ENCODE peak calls at places on chromosomes 6 and 20, in four cellular contexts. L, J, U and C are unnamed samples.
A peak's percentile ranks its signal among the peaks of the same experiment; 100 is the strongest.

GRCh38 chr6:150212745-150213144 is 69.9 kb downstream of the PPP1R14C start:
- DNase-seq in L (no peak), J (no peak), U (no peak), C (no peak)

GRCh38 chr6:159729598-159729997 is 2.3 kb downstream of the WTAP start:
- DNase-seq in L (no peak), J (no peak), U (no peak), C (no peak)

GRCh38 chr6:134132494-134133141 is 80.2 kb upstream of the SLC2A12 start:
- DNase-seq in L (no peak), J (no peak), U (no peak), C (no peak)

GRCh38 chr6:109491207-109491938 is 8.4 kb upstream of the ZBTB24 start:
- DNase-seq in L (no peak), J (no peak), U (no peak), C (no peak)

GRCh38 chr6:159852877-159853276 is 37.9 kb upstream of the MAS1 start:
- DNase-seq in L (no peak), J (no peak), U (no peak), C (no peak)

GRCh38 chr6:85354761-85355618 is 94.9 kb upstream of the NT5E start:
- DNase-seq in L (peak; percentile 44), J (peak; percentile 68), U (peak; percentile 36), C (peak; percentile 30)

GRCh38 chr20:64108731-64109389 is 1.5 kb upstream of the NPBWR2 start:
- DNase-seq in L (no peak), J (no peak), U (no peak), C (no peak)

GRCh38 chr20:49039854-49040253 is 6.3 kb upstream of the CSE1L start:
- DNase-seq in L (no peak), J (no peak), U (no peak), C (no peak)

GRCh38 chr6:125020385-125020784 is 58.1 kb downstream of the RNF217 start:
- DNase-seq in L (no peak), J (no peak), U (no peak), C (no peak)

GRCh38 chr6:39891976-39892375 is 42.3 kb downstream of the MOCS1 start:
- DNase-seq in L (no peak), J (no peak), U (no peak), C (no peak)

GRCh38 chr20:13356591-13356990 is 135.5 kb downstream of the ISM1 start:
- DNase-seq in L (no peak), J (no peak), U (no peak), C (no peak)

GRCh38 chr20:57381596-57382503 is 9.3 kb upstream of the RBM38 start:
- DNase-seq in L (no peak), J (peak; percentile 81), U (peak; percentile 71), C (no peak)

GRCh38 chr6:64238071-64238470 is 602.5 kb downstream of the PHF3 start:
- DNase-seq in L (no peak), J (no peak), U (no peak), C (no peak)

GRCh38 chr6:139608872-139609271 is 234.4 kb upstream of the CITED2 start:
- DNase-seq in L (no peak), J (no peak), U (no peak), C (no peak)

GRCh38 chr6:153074761-153075160 is 56.3 kb downstream of the RGS17 start:
- DNase-seq in L (no peak), J (no peak), U (no peak), C (no peak)

GRCh38 chr6:134432036-134432435 is 114.1 kb upstream of the SGK1 start:
- DNase-seq in L (no peak), J (no peak), U (no peak), C (no peak)

GRCh38 chr20:25644814-25645213 is 21.0 kb upstream of the NANP start:
- DNase-seq in L (no peak), J (no peak), U (no peak), C (no peak)

GRCh38 chr6:16319813-16320532 is 81.6 kb downstream of the GMPR start:
- DNase-seq in L (no peak), J (peak; percentile 22), U (no peak), C (no peak)

GRCh38 chr6:120569689-120570088 is 764.6 kb downstream of the TBC1D32 start:
- DNase-seq in L (no peak), J (no peak), U (no peak), C (no peak)

GRCh38 chr6:162151050-162151658 is 576.4 kb downstream of the PRKN start:
- DNase-seq in L (no peak), J (no peak), U (no peak), C (no peak)

GRCh38 chr20:36544134-36545018 is 3.1 kb downstream of the MYL9 start:
- DNase-seq in L (no peak), J (no peak), U (no peak), C (no peak)

GRCh38 chr6:7424058-7424457 is 34.5 kb downstream of the RIOK1 start:
- DNase-seq in L (no peak), J (no peak), U (no peak), C (no peak)

GRCh38 chr6:29477923-29478450 is 9.8 kb downstream of the MAS1L start:
- DNase-seq in L (no peak), J (no peak), U (no peak), C (no peak)

GRCh38 chr6:170147832-170148708 is 142.8 kb downstream of the DLL1 start:
- DNase-seq in L (no peak), J (no peak), U (no peak), C (no peak)

GRCh38 chr6:8852332-8852731 is 417.0 kb upstream of the SLC35B3 start:
- DNase-seq in L (no peak), J (no peak), U (no peak), C (no peak)

GRCh38 chr6:6856538-6857523 is 250.9 kb upstream of the RREB1 start:
- DNase-seq in L (no peak), J (no peak), U (no peak), C (peak; percentile 35)

DNA sequence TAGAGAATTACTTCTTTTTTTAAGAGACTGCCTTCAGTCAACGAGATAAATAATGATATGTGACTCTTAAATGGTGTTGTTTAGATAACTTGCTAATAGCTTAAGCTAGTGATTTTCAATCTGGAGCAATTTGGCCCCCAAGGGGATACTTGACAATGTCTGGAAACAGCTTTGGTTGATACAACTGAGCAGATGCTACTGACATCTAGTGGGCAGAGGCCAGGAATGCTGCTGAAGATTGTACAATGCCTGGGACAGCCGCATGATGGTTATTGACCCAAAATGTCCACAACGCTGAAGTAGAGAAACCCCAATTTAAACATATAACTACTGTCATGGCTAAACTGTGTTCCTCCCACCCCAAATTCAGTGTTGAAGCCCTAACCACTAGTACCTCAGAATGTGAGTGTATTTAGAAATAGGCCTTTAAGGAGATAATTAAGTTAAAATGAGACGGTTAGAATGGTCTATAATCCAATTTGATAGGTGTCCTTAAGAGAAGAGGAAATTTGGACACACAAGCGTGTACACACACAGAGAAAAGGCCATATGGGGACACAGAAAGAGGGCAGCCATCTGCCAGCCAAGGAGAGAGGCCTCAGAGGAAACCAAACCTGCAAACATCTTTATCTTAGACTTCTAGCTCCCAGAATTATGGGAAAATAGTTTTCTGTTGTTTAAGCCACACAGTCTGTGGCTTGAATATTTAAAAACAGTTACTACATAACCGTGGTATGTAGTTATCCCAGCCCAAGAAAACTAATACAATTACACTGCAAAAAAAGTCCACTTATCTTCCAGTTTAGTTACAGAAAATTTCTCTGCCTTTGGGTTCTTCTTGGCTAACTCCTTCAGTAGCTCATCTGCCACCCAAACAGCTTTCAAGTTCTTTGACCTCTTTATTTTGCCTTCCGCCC is 22.2 kb downstream of the RWDD2A start:
- DNase-seq in L (no peak), J (peak; percentile 56), U (peak; percentile 66), C (no peak)
- TF ChIP-seq SUZ12 in L (no peak), J (no peak), U (no peak), C (no peak)

GRCh38 chr20:10557685-10558084 is 116.1 kb downstream of the JAG1 start:
- DNase-seq in L (peak; percentile 15), J (no peak), U (no peak), C (no peak)
- TF ChIP-seq SUZ12 in L (no peak), J (no peak), U (no peak), C (no peak)

GRCh38 chr20:62236674-62236996 is 1.7 kb upstream of the OSBPL2 start:
- DNase-seq in L (no peak), J (no peak), U (peak; percentile 58), C (no peak)
- TF ChIP-seq SUZ12 in L (no peak), J (no peak), U (no peak), C (no peak)

GRCh38 chr6:43391448-43392031 is 22.1 kb upstream of the ZNF318 start:
- DNase-seq in L (no peak), J (no peak), U (no peak), C (no peak)
- TF ChIP-seq SUZ12 in L (no peak), J (no peak), U (no peak), C (no peak)

GRCh38 chr20:20409326-20409725 is 41.4 kb downstream of the INSM1 start:
- DNase-seq in L (no peak), J (no peak), U (no peak), C (no peak)

GRCh38 chr20:20410678-20411077 is 42.8 kb downstream of the INSM1 start:
- DNase-seq in L (peak; percentile 17), J (peak; percentile 28), U (no peak), C (peak; percentile 22)

GRCh38 chr20:20406306-20406705 is 38.4 kb downstream of the INSM1 start:
- DNase-seq in L (no peak), J (no peak), U (no peak), C (no peak)

GRCh38 chr20:20405619-20406018 is 37.7 kb downstream of the INSM1 start:
- DNase-seq in L (no peak), J (no peak), U (no peak), C (no peak)

GRCh38 chr20:20407891-20408805 is 40.2 kb downstream of the INSM1 start:
- DNase-seq in L (no peak), J (peak; percentile 44), U (peak; percentile 22), C (no peak)
- TF ChIP-seq SUZ12 in L (no peak), J (no peak), U (no peak), C (no peak)

GRCh38 chr20:20992274-20992673 is 113.9 kb downstream of the LINC00237 start:
- DNase-seq in L (no peak), J (no peak), U (no peak), C (no peak)
- TF ChIP-seq SUZ12 in L (no peak), J (no peak), U (no peak), C (no peak)

DNA sequence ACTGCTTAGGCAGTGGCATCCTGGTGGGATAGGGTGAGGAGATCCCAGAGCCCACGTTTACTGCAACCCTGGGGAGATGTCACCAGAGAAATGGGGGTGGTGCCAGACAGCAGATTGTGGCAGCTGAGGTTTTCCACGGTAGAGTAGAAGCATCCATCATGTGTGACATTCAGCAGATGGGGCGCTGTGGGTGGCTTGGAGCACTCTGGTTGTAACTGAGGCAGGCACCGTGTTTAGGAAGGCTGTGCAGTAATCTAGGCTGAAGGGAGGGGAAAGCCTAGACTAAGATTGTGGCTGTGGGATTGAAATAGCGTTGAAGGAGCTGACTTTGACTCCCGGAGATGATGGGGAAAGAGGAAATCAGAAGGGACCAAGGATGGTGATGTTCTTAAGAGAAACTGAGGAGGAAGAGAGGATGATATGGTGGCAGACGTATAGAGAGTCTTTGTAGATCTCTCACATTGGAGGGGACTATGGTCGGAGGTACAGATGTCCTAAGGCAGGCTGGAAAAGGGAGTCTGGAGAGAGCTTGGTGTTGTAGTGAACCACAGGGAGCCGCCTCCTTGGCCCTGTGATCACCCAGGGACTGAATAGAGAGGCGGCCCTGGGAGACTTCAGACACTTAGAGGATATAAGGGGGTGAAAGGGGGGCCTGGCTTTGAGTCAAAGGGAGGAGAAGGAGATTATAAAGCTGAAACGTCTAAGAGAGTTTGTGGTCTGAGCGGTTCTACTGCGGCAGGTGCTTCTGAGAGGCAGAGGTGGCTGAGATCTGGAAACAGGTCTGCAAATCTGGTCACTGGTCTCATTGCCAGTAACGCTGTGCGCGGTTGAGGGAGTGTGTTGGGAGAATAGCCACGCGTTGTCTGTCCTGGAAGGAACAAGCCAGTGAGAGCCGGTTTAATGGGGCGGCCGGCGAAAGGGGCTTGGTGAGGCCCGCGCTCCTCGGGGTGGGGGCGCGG is 792 bp upstream of the MICA start:
- DNase-seq in L (no peak), J (no peak), U (no peak), C (no peak)
- TF ChIP-seq SUZ12 in L (no peak), J (no peak), U (no peak), C (no peak)